ENCODE peak calls at places on chromosomes 2 and 18, in eight cellular contexts. B is NCI-H1092; C is stimulated activated CD8-positive, alpha-beta memory T cell treated with anti-CD3 and anti-CD28 coated beads, Interleukin-4, amount 100 ng/mL, for 4 hours; S is fibroblast of the aortic adventitia; G is activated CD8-positive, alpha-beta memory T cell treated with anti-CD3 and anti-CD28 coated beads, Interleukin-2, amount 10 ng/mL, durations not matched to agents 7 days and 5 days; R is SW480; N is heart right ventricle; J is HCT116. E is an unnamed sample.

GRCh38 chr2:199488772-199489400 is 31.1 kb upstream of the SATB2 start:
- DNase-seq in N (no peak), G (peak; percentile 49), S (peak; percentile 74), B (no peak), R (peak; percentile 41), J (peak; percentile 60), C (no peak), E (no peak)

GRCh38 chr2:3535467-3535793 is 16.1 kb upstream of the ADI1 start:
- DNase-seq in J (no peak), B (no peak), G (no peak), S (no peak), R (no peak), C (no peak), N (no peak), E (no peak)

GRCh38 chr18:31101148-31102019 is 837 bp downstream of the DSC2 start:
- DNase-seq in N (peak; percentile 82), B (no peak), S (no peak), R (peak; percentile 30), G (no peak), J (no peak), C (no peak), E (peak; percentile 88)

GRCh38 chr2:211035548-211036185 is 479.3 kb downstream of the CPS1 start:
- DNase-seq in G (no peak), R (peak; percentile 12), S (peak; percentile 64), J (peak; percentile 22), B (peak; percentile 9), C (no peak), N (no peak), E (no peak)

GRCh38 chr2:8457092-8457481 is 224.8 kb upstream of the ID2 start:
- DNase-seq in C (no peak), J (no peak), N (no peak), B (no peak), R (no peak), G (peak; percentile 71), S (no peak), E (peak; percentile 62)

GRCh38 chr2:239731998-239732665 is 293.0 kb downstream of the NDUFA10 start:
- DNase-seq in N (no peak), S (no peak), G (no peak), J (no peak), R (no peak), C (no peak), B (no peak), E (no peak)

GRCh38 chr2:180227461-180227860 is 220.4 kb upstream of the CWC22 start:
- DNase-seq in J (no peak), C (no peak), R (no peak), N (no peak), G (no peak), S (peak; percentile 46), B (no peak), E (no peak)

GRCh38 chr18:63155910-63156773 is 163.4 kb downstream of the BCL2 start:
- DNase-seq in G (no peak), S (no peak), R (peak; percentile 6), N (no peak), C (no peak), J (no peak), B (no peak), E (no peak)

E was measured in pancreas.